ENCODE peak calls at places on chromosomes 12 and 14, in eight cellular contexts. Y is NCI-H187 treated with DMSO at 0.1 percent for 48 hours; U is C1 segment of cervical spinal cord; O is NCI-H2029; G is NCI-H1105 treated with DMSO at 0.1 percent for 48 hours; A is stomach; J is WTC11; D is activated CD4-positive, alpha-beta T cell treated with anti-CD3 and anti-CD28 coated beads, Interleukin-2, amount 50 U/mL, for 48 hours. L is an unnamed sample.

GRCh38 chr14:98909251-98909944 is 362.6 kb downstream of the BCL11B start:
- DNase-seq in U (no peak), G (peak; percentile 4), D (no peak), J (no peak), O (peak; percentile 17), A (no peak), Y (no peak), L (no peak)

GRCh38 chr14:49485290-49485689 is 100.9 kb downstream of the RPS29 start:
- DNase-seq in U (no peak), D (no peak), G (no peak), Y (no peak), J (no peak), A (no peak), O (no peak), L (no peak)

GRCh38 chr12:67222302-67222701 is 46.9 kb upstream of the CAND1 start:
- DNase-seq in D (no peak), G (peak; percentile 39), J (no peak), A (no peak), O (peak; percentile 88), Y (no peak), U (no peak), L (peak; percentile 20)

GRCh38 chr14:20477211-20477876 is 8.1 kb downstream of the PNP start:
- DNase-seq in O (peak; percentile 62), J (no peak), A (peak; percentile 73), D (no peak), U (peak; percentile 37), Y (no peak), G (peak; percentile 46), L (peak; percentile 8)

GRCh38 chr12:113333877-113334785 is 778 bp downstream of the SLC8B1 start:
- DNase-seq in U (no peak), A (peak; percentile 40), D (peak; percentile 16), J (no peak), O (no peak), G (no peak), Y (no peak), L (peak; percentile 30)

GRCh38 chr14:74459289-74459946 is 33.4 kb upstream of the SYNDIG1L start:
- DNase-seq in J (peak; percentile 77), A (no peak), G (no peak), Y (no peak), D (peak; percentile 53), U (no peak), O (no peak), L (no peak)

GRCh38 chr12:12156835-12157234 is 86.1 kb downstream of the BCL2L14 start:
- DNase-seq in U (no peak), J (no peak), O (no peak), G (no peak), A (no peak), Y (no peak), D (no peak), L (peak; percentile 30)

GRCh38 chr14:68619805-68620574 is 172.9 kb downstream of the ZFP36L1 start:
- DNase-seq in O (no peak), Y (no peak), J (no peak), A (no peak), D (no peak), U (no peak), G (no peak), L (no peak)

GRCh38 chr12:13103391-13104033 is at the start of gene GSG1:
- DNase-seq in U (no peak), J (no peak), A (no peak), D (peak; percentile 45), Y (no peak), O (no peak), G (no peak), L (no peak)

GRCh38 chr14:22811752-22812151 is 3.5 kb downstream of the SLC7A7 start:
- DNase-seq in O (no peak), Y (no peak), U (no peak), J (no peak), A (no peak), G (no peak), D (no peak), L (no peak)